ENCODE peak calls at places on chromosomes 5 and 9, in ten cellular contexts. M is sigmoid colon; F is neural progenitor cell; H is OCI-LY7; I is Caco-2; K is CD8-positive, alpha-beta T cell; O is activated CD8-positive, alpha-beta T cell treated with anti-CD3 and anti-CD28 coated beads for 36 hours; G is ascending aorta; X is right lobe of liver; P is right atrium auricular region. A is an unnamed sample.
A peak's percentile ranks its signal among the peaks of the same experiment; 100 is the strongest.

GRCh38 chr9:75467141-75467540 is 378.8 kb downstream of the OSTF1 start:
- DNase-seq in M (no peak), F (no peak), H (no peak), I (no peak), K (no peak), O (no peak), G (no peak), X (no peak), P (no peak), A (no peak)

GRCh38 chr9:129052592-129052991 is 16.2 kb downstream of the MIGA2 start:
- DNase-seq in M (no peak), F (no peak), H (no peak), I (no peak), K (no peak), O (no peak), G (no peak), X (peak; percentile 85), P (no peak), A (no peak)

GRCh38 chr5:123719004-123719403 is 207.0 kb downstream of the CSNK1G3 start:
- DNase-seq in M (no peak), F (peak; percentile 18), H (no peak), I (no peak), K (no peak), O (no peak), G (no peak), X (no peak), P (no peak), A (no peak)

GRCh38 chr5:138274189-138274853 is at the start of gene GFRA3:
- DNase-seq in M (peak; percentile 63), F (peak; percentile 66), H (no peak), I (no peak), K (no peak), O (peak; percentile 35), G (no peak), X (no peak), P (no peak), A (no peak)

GRCh38 chr5:91225848-91226686 is 157.1 kb downstream of the ARRDC3 start:
- DNase-seq in M (no peak), F (peak; percentile 61), H (peak; percentile 67), I (peak; percentile 61), K (peak; percentile 77), O (peak; percentile 82), G (no peak), X (peak; percentile 47), P (no peak), A (no peak)

GRCh38 chr9:88312517-88313103 is 75.6 kb upstream of the SPIN1 start:
- DNase-seq in M (peak; percentile 9), F (no peak), H (no peak), I (no peak), K (no peak), O (peak; percentile 66), G (no peak), X (no peak), P (no peak), A (no peak)

GRCh38 chr5:33115467-33115866 is 325.3 kb upstream of the TARS1 start:
- DNase-seq in M (no peak), F (no peak), H (no peak), I (no peak), K (no peak), O (no peak), G (no peak), X (no peak), P (no peak), A (no peak)

GRCh38 chr5:141782991-141783598 is 95.1 kb downstream of the PCDH1 start:
- DNase-seq in M (no peak), F (no peak), H (no peak), I (no peak), K (no peak), O (no peak), G (no peak), X (no peak), P (no peak), A (no peak)

GRCh38 chr5:83035373-83036170 is 41.6 kb downstream of the TMEM167A start:
- DNase-seq in M (peak; percentile 71), F (no peak), H (no peak), I (no peak), K (no peak), O (no peak), G (no peak), X (peak; percentile 24), P (no peak), A (no peak)

GRCh38 chr9:107283621-107284616 is 840 bp downstream of the RAD23B start:
- DNase-seq in M (peak; percentile 85), F (peak; percentile 92), H (peak; percentile 89), I (peak; percentile 93), K (peak; percentile 72), O (peak; percentile 86), G (peak; percentile 16), X (peak; percentile 82), P (no peak), A (no peak)

GRCh38 chr9:137053944-137054931 is at the start of gene ENTPD2:
- DNase-seq in M (no peak), F (peak; percentile 56), H (no peak), I (peak; percentile 73), K (no peak), O (peak; percentile 58), G (no peak), X (peak; percentile 82), P (no peak), A (no peak)

GRCh38 chr9:16069671-16070586 is 517.1 kb downstream of the CCDC171 start:
- DNase-seq in M (no peak), F (peak; percentile 33), H (no peak), I (no peak), K (no peak), O (no peak), G (no peak), X (no peak), P (no peak), A (no peak)

GRCh38 chr5:177426566-177427210 is at the start of gene GRK6:
- DNase-seq in M (peak; percentile 81), F (no peak), H (peak; percentile 81), I (peak; percentile 41), K (peak; percentile 84), O (peak; percentile 81), G (no peak), X (peak; percentile 58), P (no peak), A (no peak)

GRCh38 chr9:134568116-134568515 is 73.5 kb upstream of the COL5A1 start:
- DNase-seq in M (peak; percentile 27), F (no peak), H (no peak), I (no peak), K (no peak), O (no peak), G (no peak), X (peak; percentile 15), P (peak; percentile 50), A (peak; percentile 60)

GRCh38 chr5:77064040-77064439 is 23.0 kb downstream of the ZBED3 start:
- DNase-seq in M (no peak), F (no peak), H (peak; percentile 21), I (no peak), K (no peak), O (no peak), G (no peak), X (no peak), P (no peak), A (no peak)
- TF ChIP-seq CTCF in M (no peak), F (peak; percentile 5), H (peak; percentile 65), I (peak; percentile 27), K (no peak), O (no peak), G (no peak), X (peak; percentile 43), P (no peak), A (no peak)

DNA sequence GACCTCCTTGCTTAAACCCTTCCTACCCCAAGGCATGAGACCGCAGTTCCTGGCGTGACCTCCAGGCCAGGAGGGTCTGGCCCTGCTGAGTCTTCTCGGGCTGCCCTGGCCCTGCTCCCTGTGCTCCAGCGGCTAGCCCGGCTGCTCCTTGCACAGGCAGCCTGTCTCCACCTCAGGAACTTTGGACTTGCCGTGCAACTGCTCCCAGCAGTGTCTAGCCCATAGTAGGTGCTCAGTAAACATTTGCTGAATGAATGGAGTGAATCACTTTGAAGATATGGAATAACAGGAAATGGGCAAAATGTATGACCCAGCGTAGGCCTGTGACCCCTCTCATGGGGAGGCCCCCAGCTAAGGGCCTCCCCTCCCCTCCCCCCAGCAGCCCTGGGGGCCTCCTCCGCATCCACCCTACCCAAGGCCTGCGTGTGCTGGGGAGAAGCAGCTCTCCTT is 127.1 kb downstream of the ZNF354C start:
- DNase-seq in M (no peak), F (no peak), H (no peak), I (peak; percentile 50), K (no peak), O (no peak), G (no peak), X (no peak), P (no peak), A (no peak)
- TF ChIP-seq CTCF in M (no peak), F (peak; percentile 35), H (no peak), I (no peak), K (no peak), O (no peak), G (no peak), X (no peak), P (no peak), A (no peak)

DNA sequence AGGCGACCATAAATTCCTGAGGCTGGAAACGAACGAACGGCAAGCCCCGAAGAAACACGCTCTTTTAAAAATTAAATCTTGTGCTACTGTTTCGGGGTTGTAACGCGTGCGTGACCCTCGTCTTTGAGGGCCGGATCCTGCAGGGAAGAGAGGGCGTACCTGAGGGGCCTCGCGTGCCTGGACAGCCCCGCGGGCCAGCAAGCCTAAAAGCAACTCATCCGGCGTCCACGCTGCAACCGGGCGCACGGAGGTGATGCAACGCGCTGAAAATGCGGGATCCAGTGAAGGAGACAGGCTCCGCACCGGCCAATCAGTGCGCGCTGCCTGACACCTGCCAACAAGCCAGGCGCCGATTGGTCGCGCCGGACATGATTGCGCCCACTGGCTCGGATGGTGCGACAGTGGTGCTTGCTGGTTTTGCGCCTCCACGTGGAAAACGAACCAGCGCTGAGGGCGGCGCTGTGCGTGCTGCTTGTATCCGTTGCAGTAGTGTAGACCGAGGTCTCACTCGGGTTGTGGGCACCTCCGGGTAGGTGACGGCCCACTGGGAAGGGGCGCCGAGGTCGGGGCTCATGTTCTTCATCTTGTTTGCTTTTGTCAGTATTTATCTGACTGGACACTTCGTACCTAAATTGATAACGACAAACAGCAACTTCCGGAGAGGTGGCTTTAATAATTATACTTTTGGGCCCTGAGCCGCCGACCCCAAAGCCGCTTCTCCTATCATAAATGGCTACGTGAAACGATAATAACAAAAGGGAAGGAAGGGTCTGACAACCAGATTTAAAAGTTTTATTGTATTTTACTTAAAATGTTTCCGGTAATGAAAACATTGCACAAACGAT is at the start of gene IARS1:
- DNase-seq in M (peak; percentile 99), F (peak; percentile 97), H (peak; percentile 98), I (peak; percentile 97), K (peak; percentile 100), O (peak; percentile 100), G (peak; percentile 96), X (peak; percentile 97), P (peak; percentile 100), A (peak; percentile 100)
- TF ChIP-seq CTCF in M (no peak), F (peak; percentile 43), H (peak; percentile 66), I (peak; percentile 39), K (peak; percentile 28), O (no peak), G (peak; percentile 33), X (peak; percentile 50), P (peak; percentile 13), A (peak; percentile 45)

GRCh38 chr5:7392401-7393024 is 3.4 kb upstream of the ADCY2 start:
- DNase-seq in M (no peak), F (peak; percentile 66), H (peak; percentile 2), I (no peak), K (no peak), O (no peak), G (no peak), X (no peak), P (no peak), A (no peak)
- TF ChIP-seq CTCF in M (peak; percentile 51), F (peak; percentile 73), H (peak; percentile 62), I (peak; percentile 65), K (no peak), O (no peak), G (peak; percentile 65), X (peak; percentile 56), P (peak; percentile 28), A (peak; percentile 60)